ENCODE peak calls at places on chromosomes 4 and X, in ten cellular contexts. D, W, V, Y, O, H, F, M, Q and S are unnamed samples.

GRCh38 chr4:74042681-74043080 is 4.2 kb upstream of the CXCL3 start:
- DNase-seq in O (no peak), M (no peak), Y (no peak), D (no peak), F (no peak), Q (no peak), V (no peak), W (no peak), H (no peak), S (no peak)

GRCh38 chr4:38160487-38161207 is 200.4 kb downstream of the PTTG2 start:
- DNase-seq in W (no peak), D (no peak), F (peak; percentile 63), H (peak; percentile 95), M (peak; percentile 99), V (no peak), Y (peak; percentile 72), Q (peak; percentile 77), O (no peak), S (peak; percentile 36)

GRCh38 chr4:88866862-88867550 is 169.4 kb upstream of the NAP1L5 start:
- DNase-seq in H (no peak), W (no peak), M (peak; percentile 54), Y (no peak), Q (no peak), D (no peak), V (no peak), F (no peak), O (no peak), S (no peak)

GRCh38 chr4:101306225-101306624 is 41.1 kb downstream of the PPP3CA start:
- DNase-seq in Y (no peak), F (peak; percentile 77), H (no peak), W (peak; percentile 66), O (no peak), M (no peak), D (no peak), Q (no peak), V (no peak), S (peak; percentile 31)

GRCh38 chr4:10502717-10503116 is 45.5 kb upstream of the ZNF518B start:
- DNase-seq in Y (no peak), F (no peak), D (no peak), V (no peak), H (no peak), M (no peak), O (no peak), Q (no peak), W (no peak), S (no peak)

GRCh38 chr4:165207016-165207430 is 338 bp upstream of the KLHL2 start:
- DNase-seq in M (peak; percentile 18), W (no peak), V (no peak), F (no peak), D (no peak), Y (no peak), Q (peak; percentile 45), H (no peak), O (no peak), S (no peak)

GRCh38 chr4:150251752-150252190 is 173.5 kb downstream of the DCLK2 start:
- DNase-seq in D (no peak), O (no peak), W (no peak), H (no peak), Q (no peak), M (no peak), V (peak; percentile 63), F (no peak), Y (no peak), S (no peak)

GRCh38 chr4:75099321-75099720 is 166.4 kb downstream of the PARM1 start:
- DNase-seq in F (no peak), H (no peak), Y (no peak), Q (no peak), O (no peak), D (no peak), M (no peak), W (no peak), V (no peak), S (peak; percentile 83)

GRCh38 chr4:100977746-100978397 is 369.5 kb downstream of the PPP3CA start:
- DNase-seq in D (no peak), V (no peak), Y (no peak), O (no peak), H (peak; percentile 59), M (peak; percentile 31), W (no peak), F (no peak), Q (peak; percentile 12), S (no peak)

GRCh38 chr4:11343536-11343935 is 85.2 kb downstream of the HS3ST1 start:
- DNase-seq in Q (no peak), F (no peak), Y (no peak), M (no peak), H (no peak), V (no peak), W (no peak), O (no peak), D (no peak), S (no peak)

GRCh38 chr4:89152972-89153371 is 41.6 kb downstream of the TIGD2 start:
- DNase-seq in Y (no peak), F (no peak), Q (peak; percentile 5), H (no peak), V (no peak), D (no peak), W (no peak), M (no peak), O (no peak), S (no peak)

GRCh38 chr4:81454953-81455352 is 16.8 kb downstream of the RASGEF1B start:
- DNase-seq in Y (no peak), F (no peak), Q (peak; percentile 55), O (no peak), D (no peak), W (no peak), V (no peak), H (no peak), M (no peak), S (no peak)

GRCh38 chr4:40719008-40719623 is 30.6 kb upstream of the NSUN7 start:
- DNase-seq in W (no peak), Q (peak; percentile 79), F (no peak), H (peak; percentile 76), O (no peak), D (no peak), M (peak; percentile 69), Y (no peak), V (no peak), S (peak; percentile 73)

GRCh38 chrX:29478336-29479069 is 736.9 kb upstream of the MAGEB2 start:
- DNase-seq in F (no peak), M (peak; percentile 45), Q (peak; percentile 37), V (no peak), H (peak; percentile 44), W (no peak), Y (no peak), O (no peak), D (no peak), S (peak; percentile 40)
- TF ChIP-seq CTCF in F (no peak), M (peak; percentile 65), Q (peak; percentile 51), V (peak; percentile 27), H (peak; percentile 58), W (peak; percentile 49), Y (no peak), O (peak; percentile 39), D (peak; percentile 36), S (peak; percentile 72)

GRCh38 chrX:88853925-88854324 is 106.9 kb downstream of the CPXCR1 start:
- DNase-seq in O (no peak), D (no peak), Y (no peak), Q (no peak), F (no peak), W (no peak), M (no peak), V (no peak), H (no peak), S (no peak)
- H3K4me3 ChIP-seq in O (no peak overlapping the region), D (no peak overlapping the region), Y (no peak overlapping the region), Q (no peak overlapping the region), F (no peak overlapping the region), W (no peak overlapping the region), M (no peak overlapping the region), V (no peak overlapping the region), H (no peak overlapping the region), S (no peak overlapping the region)

GRCh38 chr4:84501721-84502267 is 2.7 kb upstream of the NKX6-1 start:
- DNase-seq in Q (no peak), F (no peak), D (no peak), V (peak; percentile 61), M (no peak), Y (no peak), H (no peak), O (peak; percentile 67), W (no peak), S (no peak)

GRCh38 chr4:84504821-84505220 is 5.7 kb upstream of the NKX6-1 start:
- DNase-seq in D (no peak), W (no peak), M (no peak), H (no peak), F (no peak), Y (no peak), O (no peak), Q (no peak), V (no peak), S (no peak)

GRCh38 chr4:84502333-84502954 is 3.4 kb upstream of the NKX6-1 start:
- DNase-seq in F (no peak), D (no peak), W (no peak), V (no peak), H (no peak), Y (no peak), O (no peak), M (no peak), Q (no peak), S (no peak)

GRCh38 chr4:84502955-84503373 is 3.9 kb upstream of the NKX6-1 start:
- DNase-seq in Y (no peak), F (no peak), D (no peak), M (no peak), Q (no peak), V (no peak), O (no peak), H (no peak), W (no peak), S (no peak)

DNA sequence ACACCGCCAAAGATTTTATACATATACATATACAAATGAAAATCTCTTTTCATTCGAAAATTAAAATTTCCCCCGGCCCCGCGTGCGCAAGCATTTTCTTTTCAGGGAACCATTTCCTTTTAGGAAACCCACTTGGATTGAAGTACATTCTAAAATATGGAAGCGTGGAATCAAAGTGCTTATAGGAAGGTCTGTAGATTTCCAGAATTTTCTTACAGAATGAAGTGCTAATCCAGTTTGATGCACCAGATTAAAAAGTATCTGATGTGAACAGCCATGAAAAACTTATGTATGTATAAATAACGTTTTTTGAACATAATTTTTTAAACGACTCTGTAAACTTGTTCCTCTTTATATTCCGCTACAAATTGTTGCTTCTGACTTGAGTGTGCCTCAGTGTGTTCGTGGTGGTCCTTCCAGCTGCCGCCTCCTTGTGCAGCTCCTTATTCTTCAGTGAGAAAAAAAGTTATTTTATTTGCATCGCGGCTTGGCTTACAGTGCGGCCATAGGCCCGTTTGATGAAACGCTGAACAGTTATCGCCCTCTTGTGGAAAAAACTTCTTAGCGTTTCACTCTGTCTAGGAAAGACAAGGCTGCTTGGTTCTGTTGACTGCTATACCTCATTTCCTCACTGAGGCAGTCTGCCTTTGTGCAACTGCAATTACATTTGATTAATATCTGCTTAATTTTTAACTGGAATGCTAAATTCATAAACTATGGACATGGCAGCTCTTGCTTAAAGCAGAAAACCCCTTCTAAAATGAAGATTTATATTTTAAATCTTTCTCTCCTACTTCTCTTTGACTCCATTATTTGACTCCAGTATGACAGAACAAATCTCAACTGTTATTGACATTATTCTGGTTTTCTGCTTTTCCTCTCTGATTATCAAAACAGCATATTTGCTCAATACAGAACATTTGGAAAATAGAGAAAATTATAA is 4.7 kb upstream of the NKX6-1 start:
- DNase-seq in V (no peak), F (no peak), Y (no peak), O (no peak), H (peak; percentile 78), M (peak; percentile 76), W (no peak), Q (peak; percentile 68), D (no peak), S (peak; percentile 7)
- TF ChIP-seq CTCF in V (peak; percentile 66), F (peak; percentile 22), Y (peak; percentile 45), O (peak; percentile 54), H (peak; percentile 76), M (peak; percentile 81), W (peak; percentile 61), Q (peak; percentile 76), D (peak; percentile 48), S (peak; percentile 67)

GRCh38 chrX:101658661-101659477 is 781 bp downstream of the ARMCX2 start:
- DNase-seq in D (peak; percentile 77), Q (no peak), H (peak; percentile 54), F (peak; percentile 73), O (peak; percentile 88), V (peak; percentile 90), W (peak; percentile 88), Y (peak; percentile 68), M (peak; percentile 36), S (no peak)
- H3K4me3 ChIP-seq in D (peak overlapping the region; percentile 32), Q (no peak overlapping the region), H (peak overlapping the region; percentile 63), F (peak overlapping the region; percentile 45), O (peak overlapping the region; percentile 54), V (peak overlapping the region; percentile 84), W (peak overlapping the region; percentile 62), Y (peak overlapping the region; percentile 56), M (peak overlapping the region; percentile 69), S (peak overlapping the region; percentile 67)